ENCODE peak calls at places on chromosomes 11 and 22, in eight cellular contexts. B is IMR-90, X is H1, G is SK-N-SH, V is K562, M is GM12878, F is HCT116, T is HepG2. O is an unnamed sample.

GRCh38 chr22:36422287-36423014 is 34.7 kb upstream of the MYH9 start:
- DNase-seq in T (peak; percentile 90), V (no peak), X (no peak), B (no peak), G (no peak), F (no peak), M (no peak), O (no peak)

GRCh38 chr11:6351782-6352181 is 31.5 kb upstream of the CAVIN3 start:
- DNase-seq in B (peak; percentile 21), M (no peak), T (no peak), G (no peak), X (no peak), F (no peak), V (no peak), O (no peak)

GRCh38 chr11:6635082-6635932 is 16.1 kb upstream of the TPP1 start:
- DNase-seq in T (peak; percentile 40), M (no peak), X (no peak), B (peak; percentile 87), V (no peak), F (no peak), G (no peak), O (no peak)

GRCh38 chr22:49469896-49470740 is 357.6 kb downstream of the BRD1 start:
- DNase-seq in M (no peak), V (no peak), X (no peak), G (no peak), T (no peak), F (no peak), B (no peak), O (no peak)

GRCh38 chr11:74311352-74311926 is at the start of gene P4HA3:
- DNase-seq in T (peak; percentile 13), M (no peak), B (peak; percentile 28), F (peak; percentile 18), X (peak; percentile 92), V (peak; percentile 93), G (peak; percentile 92), O (peak; percentile 77)

GRCh38 chr22:30160926-30161546 is 80.8 kb downstream of the HORMAD2 start:
- DNase-seq in M (no peak), G (no peak), F (no peak), X (no peak), B (no peak), T (no peak), V (no peak), O (no peak)

GRCh38 chr11:131037873-131038272 is 121.6 kb upstream of the SNX19 start:
- DNase-seq in M (no peak), G (no peak), V (no peak), X (no peak), B (no peak), F (no peak), T (no peak), O (no peak)

GRCh38 chr11:45802531-45803317 is 2.2 kb upstream of the SLC35C1 start:
- DNase-seq in T (no peak), G (no peak), B (no peak), V (no peak), X (no peak), M (no peak), F (no peak), O (no peak)

GRCh38 chr11:12506502-12506921 is 129.1 kb downstream of the PARVA start:
- DNase-seq in M (no peak), B (peak; percentile 59), T (no peak), G (peak; percentile 42), V (no peak), X (peak; percentile 2), F (no peak), O (no peak)

GRCh38 chr11:47590026-47590861 is 3.8 kb downstream of the FAM180B start:
- DNase-seq in X (peak; percentile 56), B (no peak), V (no peak), M (no peak), G (no peak), F (no peak), T (no peak), O (no peak)

GRCh38 chr11:73481626-73482025 is 105.4 kb downstream of the RELT start:
- DNase-seq in B (no peak), T (no peak), G (no peak), V (no peak), F (no peak), M (no peak), X (no peak), O (no peak)

GRCh38 chr11:44727373-44728084 is 767 bp downstream of the TSPAN18 start:
- DNase-seq in G (peak; percentile 92), B (peak; percentile 65), V (peak; percentile 85), T (peak; percentile 16), X (peak; percentile 93), M (no peak), F (peak; percentile 57), O (peak; percentile 93)

GRCh38 chr11:72541224-72541974 is 107.1 kb upstream of the CLPB start:
- DNase-seq in T (no peak), M (no peak), G (no peak), B (no peak), V (no peak), X (no peak), F (no peak), O (no peak)

GRCh38 chr11:129075757-129076156 is 116.4 kb downstream of the ARHGAP32 start:
- DNase-seq in B (no peak), X (no peak), G (no peak), V (no peak), F (no peak), T (no peak), M (no peak), O (no peak)

GRCh38 chr11:9150501-9150900 is 59.1 kb upstream of the SCUBE2 start:
- DNase-seq in V (no peak), B (peak; percentile 95), X (peak; percentile 3), G (no peak), F (no peak), M (no peak), T (no peak), O (no peak)

GRCh38 chr11:35953081-35953480 is 9.2 kb downstream of the LDLRAD3 start:
- DNase-seq in T (no peak), M (no peak), X (no peak), V (no peak), B (no peak), G (peak; percentile 56), F (no peak), O (no peak)

GRCh38 chr22:31957970-31958594 is 13.7 kb downstream of the YWHAH start:
- DNase-seq in T (no peak), G (no peak), X (no peak), V (no peak), B (no peak), M (no peak), F (no peak), O (no peak)

GRCh38 chr22:26610072-26610958 is 7.5 kb downstream of the CRYBB1 start:
- DNase-seq in X (no peak), M (peak; percentile 93), F (no peak), B (peak; percentile 96), T (no peak), G (no peak), V (no peak), O (no peak)

GRCh38 chr11:106625566-106625965 is 392.7 kb downstream of the GUCY1A2 start:
- DNase-seq in X (no peak), B (peak; percentile 12), G (no peak), F (no peak), M (no peak), V (no peak), T (no peak), O (no peak)

GRCh38 chr11:1256257-1257045 is 33.6 kb downstream of the MUC5B start:
- DNase-seq in V (peak; percentile 93), F (no peak), G (peak; percentile 61), M (no peak), X (no peak), B (no peak), T (no peak), O (no peak)

GRCh38 chr11:1255151-1255550 is 32.3 kb downstream of the MUC5B start:
- DNase-seq in G (no peak), M (no peak), T (no peak), F (no peak), V (no peak), X (no peak), B (no peak), O (no peak)

GRCh38 chr11:1253103-1253485 is 30.2 kb downstream of the MUC5B start:
- DNase-seq in G (no peak), V (no peak), M (no peak), F (no peak), T (no peak), B (no peak), X (no peak), O (no peak)

GRCh38 chr11:1254086-1254648 is 31.3 kb downstream of the MUC5B start:
- DNase-seq in B (no peak), T (no peak), M (no peak), X (no peak), F (no peak), G (no peak), V (no peak), O (no peak)

DNA sequence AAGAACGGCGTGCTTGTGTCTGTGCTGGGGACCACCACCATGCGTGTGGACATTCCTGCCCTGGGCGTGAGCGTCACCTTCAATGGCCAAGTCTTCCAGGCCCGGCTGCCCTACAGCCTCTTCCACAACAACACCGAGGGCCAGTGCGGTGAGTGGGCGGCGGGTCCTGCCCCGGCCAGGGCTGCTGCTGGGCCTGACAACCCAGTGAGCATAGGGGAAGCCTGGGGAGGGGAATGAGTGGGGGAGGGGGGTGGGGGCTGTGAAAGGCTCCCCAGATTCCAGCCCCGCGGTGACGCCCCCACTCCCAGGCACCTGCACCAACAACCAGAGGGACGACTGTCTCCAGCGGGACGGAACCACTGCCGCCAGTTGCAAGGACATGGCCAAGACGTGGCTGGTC is 31.9 kb downstream of the MUC5B start:
- DNase-seq in X (no peak), G (no peak), T (no peak), V (no peak), M (no peak), B (no peak), F (no peak), O (no peak)
- TF ChIP-seq RAD21 in X (no peak), G (no peak), T (no peak), V (no peak), M (no peak), B (no peak), F (no peak), O (no peak)

GRCh38 chr11:34296412-34296811 is 61.4 kb downstream of the ABTB2 start:
- DNase-seq in B (no peak), F (no peak), X (no peak), V (no peak), M (no peak), T (no peak), G (no peak), O (no peak)

GRCh38 chr11:34288482-34288881 is 69.3 kb downstream of the ABTB2 start:
- DNase-seq in F (no peak), G (no peak), T (no peak), B (no peak), M (no peak), V (no peak), X (no peak), O (no peak)

GRCh38 chr11:34292546-34292945 is 65.3 kb downstream of the ABTB2 start:
- DNase-seq in G (no peak), F (no peak), X (no peak), T (no peak), B (no peak), M (no peak), V (no peak), O (no peak)
- TF ChIP-seq RAD21 in G (no peak), F (no peak), X (no peak), T (no peak), B (no peak), M (no peak), V (no peak), O (no peak)

GRCh38 chr11:11072067-11072466 is 214.2 kb upstream of the ZBED5 start:
- DNase-seq in M (no peak), X (no peak), G (no peak), V (no peak), F (no peak), B (no peak), T (no peak), O (no peak)
- TF ChIP-seq RAD21 in M (no peak), X (no peak), G (no peak), V (no peak), F (no peak), B (no peak), T (no peak), O (no peak)

GRCh38 chr11:100849009-100849913 is 162.2 kb downstream of the ARHGAP42 start:
- DNase-seq in M (no peak), X (no peak), B (peak; percentile 91), G (no peak), F (no peak), V (no peak), T (no peak), O (peak; percentile 37)
- TF ChIP-seq RAD21 in M (no peak), X (no peak), B (no peak), G (no peak), F (no peak), V (no peak), T (no peak), O (no peak)

O was measured in A549.